ENCODE peak calls at places on chromosomes 3 and 15, in six cellular contexts. I, B, A, O, M and K are unnamed samples.

GRCh38 chr3:2599471-2599870 is 500.8 kb downstream of the CNTN4 start:
- DNase-seq in O (no peak), M (no peak), A (no peak), I (no peak), B (no peak), K (no peak)

GRCh38 chr3:123757281-123757940 is 126.7 kb downstream of the MYLK start:
- DNase-seq in B (no peak), M (no peak), A (peak), I (no peak), O (peak), K (no peak)

GRCh38 chr3:95588473-95588872 is 1225.9 kb upstream of the EPHA6 start:
- DNase-seq in M (no peak), A (no peak), O (no peak), I (no peak), B (no peak), K (no peak)

GRCh38 chr15:85749261-85750151 is 45.2 kb downstream of the KLHL25 start:
- DNase-seq in O (no peak), B (no peak), I (peak), A (no peak), M (no peak), K (no peak)

GRCh38 chr3:146702237-146702636 is 97.1 kb upstream of the PLSCR5 start:
- DNase-seq in M (no peak), A (no peak), O (no peak), B (no peak), I (no peak), K (no peak)

GRCh38 chr3:122189357-122189756 is 5.9 kb downstream of the CASR start:
- DNase-seq in A (no peak), O (no peak), B (no peak), I (no peak), M (no peak), K (no peak)

GRCh38 chr3:47011371-47011770 is 31.9 kb downstream of the NBEAL2 start:
- DNase-seq in B (no peak), I (no peak), M (no peak), A (no peak), O (no peak), K (no peak)

GRCh38 chr15:96331942-96332853 is 1.7 kb downstream of the NR2F2 start:
- DNase-seq in A (peak), M (no peak), O (peak), I (peak), B (no peak), K (no peak)

GRCh38 chr3:46913644-46914043 is 36.1 kb downstream of the PTH1R start:
- DNase-seq in M (no peak), B (no peak), I (peak), A (peak), O (peak), K (no peak)

GRCh38 chr3:154730221-154730620 is 300.2 kb upstream of the GPR149 start:
- DNase-seq in A (no peak), M (no peak), B (no peak), I (no peak), O (no peak), K (no peak)

GRCh38 chr3:186235554-186235953 is 126.5 kb downstream of the DGKG start:
- DNase-seq in O (no peak), A (no peak), M (no peak), I (no peak), B (no peak), K (no peak)

GRCh38 chr3:179179256-179179655 is 31.1 kb downstream of the PIK3CA start:
- DNase-seq in M (no peak), A (no peak), B (no peak), I (no peak), O (no peak), K (no peak)

GRCh38 chr3:55270976-55271375 is 216.1 kb downstream of the WNT5A start:
- DNase-seq in A (peak), O (peak), B (no peak), M (no peak), I (no peak), K (no peak)

GRCh38 chr3:31405515-31405914 is 127.2 kb upstream of the STT3B start:
- DNase-seq in B (no peak), A (no peak), I (no peak), O (peak), M (no peak), K (no peak)

GRCh38 chr3:4019509-4019908 is 220.3 kb downstream of the LRRN1 start:
- DNase-seq in O (no peak), B (no peak), I (no peak), A (no peak), M (no peak), K (no peak)

GRCh38 chr3:20511863-20512262 is 325.9 kb upstream of the SGO1 start:
- DNase-seq in O (peak), A (peak), I (no peak), M (no peak), B (no peak), K (peak)

GRCh38 chr3:12338595-12339546 is 50.0 kb downstream of the PPARG start:
- DNase-seq in M (no peak), B (no peak), A (no peak), I (no peak), O (no peak), K (no peak)

GRCh38 chr3:89227218-89227617 is 119.8 kb downstream of the EPHA3 start:
- DNase-seq in B (no peak), A (no peak), M (no peak), I (no peak), O (peak), K (no peak)

GRCh38 chr3:192921793-192922192 is 4.1 kb upstream of the MB21D2 start:
- DNase-seq in M (no peak), O (no peak), A (no peak), I (no peak), B (no peak), K (no peak)

GRCh38 chr3:154427685-154428291 is 2.2 kb downstream of the GPR149 start:
- DNase-seq in I (no peak), M (no peak), A (no peak), O (no peak), B (no peak), K (no peak)

GRCh38 chr15:29687939-29688884 is 134.1 kb downstream of the TJP1 start:
- DNase-seq in O (no peak), A (no peak), B (no peak), I (no peak), M (no peak), K (no peak)

GRCh38 chr3:133527306-133527705 is 46.2 kb upstream of the CDV3 start:
- DNase-seq in O (peak), A (no peak), M (no peak), B (no peak), I (no peak), K (no peak)

GRCh38 chr3:141877911-141878310 is 1.5 kb downstream of the ATP1B3 start:
- DNase-seq in I (no peak), M (no peak), B (no peak), A (peak), O (peak), K (no peak)

GRCh38 chr3:14563946-14564539 is 23.9 kb upstream of the GRIP2 start:
- DNase-seq in M (no peak), B (no peak), O (no peak), I (no peak), A (no peak), K (no peak)

GRCh38 chr3:13019243-13019701 is 54.0 kb downstream of the IQSEC1 start:
- DNase-seq in A (peak), O (peak), M (no peak), I (peak), B (no peak), K (no peak)

GRCh38 chr15:45529613-45530012 is 7.1 kb upstream of the SLC30A4 start:
- DNase-seq in A (no peak), O (no peak), I (no peak), B (no peak), M (no peak), K (no peak)

GRCh38 chr15:71137138-71137518 is 21.9 kb downstream of the THSD4 start:
- DNase-seq in I (peak), O (no peak), A (no peak), M (no peak), B (no peak), K (no peak)

GRCh38 chr3:104273046-104273649 is 1093.6 kb upstream of the ALCAM start:
- DNase-seq in I (no peak), A (peak), M (no peak), O (peak), B (no peak), K (no peak)

GRCh38 chr15:90159213-90159612 is 41.9 kb upstream of the SEMA4B start:
- DNase-seq in A (no peak), B (no peak), O (no peak), M (no peak), I (no peak), K (no peak)

GRCh38 chr15:80367094-80367493 is 37.1 kb upstream of the ARNT2 start:
- DNase-seq in M (no peak), O (no peak), B (no peak), I (no peak), A (peak), K (no peak)

GRCh38 chr3:130386604-130387263 is 41.3 kb downstream of the COL6A5 start:
- DNase-seq in A (peak), B (no peak), I (no peak), M (no peak), O (peak), K (no peak)

GRCh38 chr3:112043621-112044201 is 9.2 kb downstream of the TMPRSS7 start:
- DNase-seq in I (peak), B (peak), M (peak), O (peak), A (peak), K (peak)

GRCh38 chr3:159804726-159805410 is 183.8 kb upstream of the IL12A start:
- DNase-seq in M (no peak), A (peak), I (peak), O (peak), B (no peak), K (peak)

GRCh38 chr3:5657109-5657508 is 469.6 kb downstream of the EDEM1 start:
- DNase-seq in B (no peak), M (no peak), A (no peak), O (no peak), I (no peak), K (no peak)

GRCh38 chr3:182682263-182683229 is 110.8 kb upstream of the ATP11B start:
- DNase-seq in O (peak), A (peak), B (peak), I (peak), M (peak), K (peak)

GRCh38 chr3:29334652-29335189 is 53.9 kb downstream of the RBMS3 start:
- DNase-seq in O (peak), M (no peak), B (no peak), A (no peak), I (no peak), K (no peak)

GRCh38 chr3:59277201-59277600 is 227.4 kb upstream of the CFAP20DC start:
- DNase-seq in I (no peak), O (no peak), B (no peak), A (no peak), M (no peak), K (no peak)